ENCODE peak calls at places on chromosomes 6 and 20, in eight cellular contexts. Q is esophagus squamous epithelium, W is A549, K is right lobe of liver, G is epithelial cell of esophagus, M is AG10803, A is ovary, D is adrenal gland. P is an unnamed sample.

GRCh38 chr20:5918856-5919633 is 31.3 kb downstream of the TRMT6 start:
- DNase-seq in Q (no peak), M (peak), K (no peak), D (no peak), A (no peak), G (peak), W (peak), P (no peak)

GRCh38 chr6:97677626-97678025 is 394.6 kb upstream of the MMS22L start:
- DNase-seq in K (no peak), Q (no peak), W (no peak), A (no peak), M (no peak), D (no peak), G (no peak), P (no peak)

GRCh38 chr20:63830821-63831593 is at the start of gene ZBTB46:
- DNase-seq in W (peak), Q (no peak), K (peak), M (peak), D (peak), G (peak), A (peak), P (no peak)

GRCh38 chr6:117783280-117783679 is 108.0 kb downstream of the NUS1 start:
- DNase-seq in Q (no peak), G (no peak), A (no peak), D (no peak), W (no peak), K (no peak), M (no peak), P (no peak)

GRCh38 chr6:107509506-107509905 is 19.6 kb downstream of the SOBP start:
- DNase-seq in W (no peak), D (peak), Q (no peak), K (no peak), M (no peak), A (no peak), G (peak), P (no peak)

GRCh38 chr20:13690948-13691347 is 52.2 kb upstream of the TASP1 start:
- DNase-seq in D (no peak), Q (no peak), K (no peak), A (no peak), W (no peak), M (no peak), G (no peak), P (no peak)

GRCh38 chr20:4101271-4101670 is 85.9 kb upstream of the RNF24 start:
- DNase-seq in G (no peak), M (no peak), D (no peak), W (no peak), K (no peak), Q (no peak), A (no peak), P (no peak)

GRCh38 chr20:52200870-52201269 is 9.3 kb upstream of the ZFP64 start:
- DNase-seq in Q (no peak), D (no peak), K (no peak), A (no peak), G (peak), M (no peak), W (no peak), P (no peak)

GRCh38 chr6:118306640-118307238 is 241.4 kb upstream of the PLN start:
- DNase-seq in K (no peak), D (no peak), M (no peak), G (no peak), A (no peak), Q (no peak), W (no peak), P (no peak)

GRCh38 chr20:37111926-37112455 is 16.2 kb upstream of the RBL1 start:
- DNase-seq in G (no peak), Q (no peak), M (no peak), W (no peak), A (no peak), K (no peak), D (no peak), P (no peak)

GRCh38 chr6:4133941-4134838 is 1.2 kb downstream of the ECI2 start:
- DNase-seq in K (peak), Q (no peak), W (peak), A (peak), G (peak), D (peak), M (no peak), P (no peak)

GRCh38 chr6:81051952-81052351 is 700.5 kb downstream of the TENT5A start:
- DNase-seq in D (no peak), W (no peak), K (no peak), Q (no peak), A (no peak), G (no peak), M (no peak), P (no peak)

GRCh38 chr6:167233490-167233889 is 57.6 kb upstream of the UNC93A start:
- DNase-seq in Q (no peak), G (no peak), K (no peak), A (no peak), W (no peak), M (no peak), D (no peak), P (no peak)

GRCh38 chr6:93337772-93338394 is 81.5 kb downstream of the EPHA7 start:
- DNase-seq in Q (no peak), A (no peak), G (no peak), D (no peak), K (no peak), M (no peak), W (no peak), P (no peak)

GRCh38 chr20:45092898-45093297 is 8.0 kb downstream of the KCNS1 start:
- DNase-seq in A (no peak), G (no peak), W (no peak), M (no peak), K (no peak), Q (no peak), D (no peak), P (no peak)

GRCh38 chr6:89311853-89312531 is 3.1 kb downstream of the GABRR2 start:
- DNase-seq in D (peak), M (peak), A (peak), W (no peak), G (peak), Q (no peak), K (peak), P (peak)

GRCh38 chr6:70124882-70125535 is 177.9 kb downstream of the COL9A1 start:
- DNase-seq in Q (no peak), G (peak), D (no peak), A (no peak), M (peak), W (no peak), K (no peak), P (no peak)

GRCh38 chr6:28943557-28944411 is 20.0 kb upstream of the TRIM27 start:
- DNase-seq in G (peak), M (peak), K (peak), W (no peak), Q (no peak), D (peak), A (peak), P (no peak)

GRCh38 chr6:15254074-15254975 is 8.5 kb downstream of the JARID2 start:
- DNase-seq in D (no peak), W (no peak), M (no peak), Q (no peak), A (no peak), K (no peak), G (peak), P (no peak)

GRCh38 chr20:59835057-59835447 is 98.4 kb downstream of the SYCP2 start:
- DNase-seq in K (no peak), Q (no peak), M (no peak), G (no peak), D (no peak), A (no peak), W (no peak), P (no peak)

GRCh38 chr6:43790031-43790430 is 20.0 kb downstream of the VEGFA start:
- DNase-seq in A (no peak), M (peak), Q (no peak), W (no peak), K (no peak), G (no peak), D (no peak), P (peak)

DNA sequence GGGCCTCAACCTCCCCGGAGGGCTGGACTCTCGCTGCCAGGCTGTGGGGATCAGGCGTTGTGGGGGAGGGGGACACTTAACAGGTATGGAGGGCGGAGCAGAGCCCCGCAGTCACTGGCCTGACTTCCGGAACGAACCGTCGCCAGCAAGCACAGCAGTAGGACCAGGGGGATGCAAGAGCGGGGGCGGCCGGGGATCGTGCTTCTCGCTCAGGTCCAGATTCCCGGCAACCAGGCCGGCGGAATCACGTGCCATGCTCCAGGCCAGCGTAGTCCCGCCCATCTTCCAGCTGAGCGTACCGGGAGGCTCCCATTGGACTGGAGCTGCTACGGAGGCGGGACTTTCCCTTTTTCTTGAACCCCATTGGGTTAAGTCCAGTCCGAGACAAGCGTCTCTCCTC is 10.0 kb upstream of the POU5F1 start:
- DNase-seq in M (peak), K (peak), D (peak), Q (no peak), A (peak), W (no peak), G (peak), P (peak)
- H3K4me3 ChIP-seq in M (peak), K (peak), D (no peak), Q (peak), A (peak), W (no peak), G (peak), P (no peak)

GRCh38 chr20:58179432-58180099 is 48.9 kb downstream of the ANKRD60 start:
- DNase-seq in M (peak), K (peak), A (peak), G (peak), D (peak), Q (no peak), W (peak), P (no peak)
- H3K4me3 ChIP-seq in M (peak), K (peak), A (peak), G (no peak), D (no peak), Q (peak), W (peak), P (peak)

DNA sequence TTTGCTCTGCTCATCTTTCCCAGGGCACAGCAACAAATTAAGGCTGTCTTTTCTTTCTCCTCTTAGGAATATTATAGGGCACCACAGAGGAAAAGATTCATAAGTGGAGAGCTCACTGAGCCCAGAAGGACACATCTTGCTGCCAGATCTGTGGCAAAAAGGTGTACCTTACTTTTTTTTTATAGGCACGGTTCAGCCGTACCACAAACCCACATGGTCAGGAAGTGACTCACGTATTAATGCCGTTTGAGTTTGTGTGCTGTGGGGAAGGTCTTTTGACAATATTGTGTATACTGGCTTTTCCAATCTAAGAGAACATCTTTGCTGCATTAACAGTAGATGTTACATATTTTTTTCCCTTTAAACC is 28.4 kb downstream of the PAQR8 start:
- DNase-seq in K (no peak), A (no peak), G (peak), D (no peak), Q (no peak), W (no peak), M (peak), P (no peak)
- H3K4me3 ChIP-seq in K (no peak), A (no peak), G (no peak), D (no peak), Q (peak), W (no peak), M (no peak), P (no peak)

GRCh38 chr6:137315081-137315480 is 95.9 kb upstream of the IFNGR1 start:
- DNase-seq in K (no peak), M (peak), G (no peak), D (no peak), A (no peak), Q (no peak), W (no peak), P (no peak)

GRCh38 chr6:137313211-137313610 is 94.0 kb upstream of the IFNGR1 start:
- DNase-seq in D (no peak), A (no peak), M (no peak), G (no peak), W (no peak), K (no peak), Q (no peak), P (no peak)

GRCh38 chr6:137311940-137312339 is 92.8 kb upstream of the IFNGR1 start:
- DNase-seq in Q (no peak), M (no peak), D (no peak), W (no peak), K (no peak), G (no peak), A (no peak), P (no peak)

GRCh38 chr6:137316626-137317025 is 97.4 kb upstream of the IFNGR1 start:
- DNase-seq in M (peak), W (no peak), G (no peak), D (no peak), Q (no peak), A (no peak), K (no peak), P (no peak)

GRCh38 chr6:137313928-137314855 is 95.0 kb upstream of the IFNGR1 start:
- DNase-seq in W (peak), Q (peak), K (peak), M (peak), G (peak), A (peak), D (peak), P (peak)
- H3K4me3 ChIP-seq in W (no peak), Q (no peak), K (no peak), M (peak), G (no peak), A (no peak), D (no peak), P (peak)

DNA sequence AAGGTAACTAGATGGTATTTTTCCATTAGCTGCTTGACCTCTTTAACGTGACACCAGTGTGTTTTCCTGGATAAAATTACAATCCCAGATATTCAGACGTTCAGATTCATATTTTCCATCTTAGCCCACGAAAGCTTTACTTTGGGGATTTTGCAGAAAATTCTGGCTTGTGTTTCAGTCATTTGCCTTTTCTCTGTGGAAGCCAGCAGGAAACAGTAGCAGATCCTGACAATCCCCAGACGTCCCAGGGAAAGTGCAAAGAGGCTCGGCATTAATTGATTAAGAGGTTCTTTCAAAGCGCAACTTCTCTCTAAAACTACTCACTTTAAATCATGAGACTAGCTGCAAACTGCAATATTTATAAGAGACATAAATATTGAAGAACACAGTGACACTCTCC is 243.6 kb downstream of the UST start:
- DNase-seq in A (no peak), G (no peak), W (no peak), K (no peak), M (no peak), Q (no peak), D (no peak), P (no peak)
- H3K4me3 ChIP-seq in A (no peak), G (no peak), W (no peak), K (no peak), M (no peak), Q (no peak), D (no peak), P (no peak)

GRCh38 chr6:95404777-95405176 is 172.6 kb upstream of the MANEA start:
- DNase-seq in A (no peak), W (no peak), G (no peak), K (no peak), Q (no peak), M (no peak), D (no peak), P (no peak)
- H3K4me3 ChIP-seq in A (no peak), W (no peak), G (no peak), K (no peak), Q (no peak), M (no peak), D (no peak), P (no peak)

GRCh38 chr6:85641916-85642773 is 541 bp downstream of the SYNCRIP start:
- DNase-seq in M (peak), K (peak), D (peak), A (no peak), W (no peak), Q (peak), G (peak), P (no peak)

GRCh38 chr6:85643530-85644373 is 1.1 kb upstream of the SYNCRIP start:
- DNase-seq in M (peak), A (peak), K (peak), W (peak), D (peak), Q (peak), G (peak), P (peak)

GRCh38 chr6:85642774-85643529 is at the start of gene SYNCRIP:
- DNase-seq in G (peak), K (peak), M (peak), D (peak), W (peak), Q (peak), A (peak), P (peak)

GRCh38 chr6:85641522-85641915 is 1.2 kb downstream of the SYNCRIP start:
- DNase-seq in D (no peak), M (no peak), A (no peak), K (no peak), W (no peak), Q (no peak), G (peak), P (no peak)

GRCh38 chr6:85644374-85644762 is 1.7 kb upstream of the SYNCRIP start:
- DNase-seq in A (no peak), M (peak), W (no peak), Q (no peak), G (no peak), D (no peak), K (no peak), P (no peak)
- H3K4me3 ChIP-seq in A (peak), M (peak), W (peak), Q (peak), G (peak), D (peak), K (peak), P (peak)

GRCh38 chr20:58229198-58229802 is 847 bp upstream of the ANKRD60 start:
- DNase-seq in D (no peak), Q (no peak), W (no peak), K (no peak), A (no peak), G (no peak), M (no peak), P (peak)
- H3K4me3 ChIP-seq in D (no peak), Q (no peak), W (no peak), K (no peak), A (no peak), G (no peak), M (no peak), P (no peak)

DNA sequence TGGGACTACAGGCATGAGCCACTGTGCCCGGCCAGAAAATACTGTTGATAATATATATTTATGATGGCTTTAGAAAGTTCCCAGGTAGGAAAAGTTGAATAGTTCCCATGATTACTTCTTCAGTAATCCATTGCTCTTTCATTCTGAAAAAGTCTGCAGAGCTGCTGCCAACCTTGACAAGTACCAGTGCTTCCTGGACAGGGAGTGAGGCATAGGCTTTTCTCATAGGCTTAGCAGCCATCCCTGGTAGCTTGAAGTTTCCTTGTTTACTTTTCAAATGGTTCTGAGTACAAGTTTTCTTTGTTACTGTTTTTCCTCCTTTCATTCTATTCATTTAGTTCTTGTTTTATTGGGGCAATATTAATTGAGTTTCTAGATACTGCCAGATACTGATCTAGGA is 7.8 kb downstream of the RWDD1 start:
- DNase-seq in Q (no peak), K (no peak), A (no peak), G (no peak), D (no peak), M (no peak), W (no peak), P (no peak)
- H3K4me3 ChIP-seq in Q (no peak), K (no peak), A (no peak), G (no peak), D (no peak), M (no peak), W (no peak), P (no peak)